ENCODE peak calls at places on chromosomes 11 and 22, in eight cellular contexts. One of them, this sample, is unnamed.
A peak's percentile ranks its signal among the peaks of the same experiment; 100 is the strongest.

GRCh38 chr22:22565991-22566390 is 6.9 kb upstream of the PRAME start:
- DNase-seq in tibial artery: no peak
- DNase-seq in prostate gland: no peak
- DNase-seq in CD8-positive, alpha-beta T cell: no peak
- DNase-seq in SK-N-SH: no peak
- DNase-seq in body of pancreas: no peak
- DNase-seq in adrenal gland: no peak
- DNase-seq in lung: no peak
- DNase-seq in this sample: no peak

GRCh38 chr22:50169774-50170341 is 673 bp upstream of the PANX2 start:
- DNase-seq in tibial artery: no peak
- DNase-seq in SK-N-SH: peak; percentile 80
- DNase-seq in prostate gland: no peak
- DNase-seq in lung: no peak
- DNase-seq in body of pancreas: peak; percentile 67
- DNase-seq in CD8-positive, alpha-beta T cell: no peak
- DNase-seq in adrenal gland: no peak
- DNase-seq in this sample: no peak

GRCh38 chr11:20015529-20016427 is 144.5 kb downstream of the DBX1 start:
- DNase-seq in CD8-positive, alpha-beta T cell: no peak
- DNase-seq in prostate gland: no peak
- DNase-seq in body of pancreas: peak; percentile 47
- DNase-seq in lung: no peak
- DNase-seq in SK-N-SH: no peak
- DNase-seq in tibial artery: no peak
- DNase-seq in adrenal gland: no peak
- DNase-seq in this sample: no peak

GRCh38 chr11:69705246-69705856 is 1.5 kb upstream of the FGF19 start:
- DNase-seq in adrenal gland: no peak
- DNase-seq in prostate gland: no peak
- DNase-seq in body of pancreas: no peak
- DNase-seq in CD8-positive, alpha-beta T cell: no peak
- DNase-seq in lung: no peak
- DNase-seq in tibial artery: no peak
- DNase-seq in SK-N-SH: peak; percentile 44
- DNase-seq in this sample: no peak

GRCh38 chr11:32110795-32111194 is 19.9 kb downstream of the RCN1 start:
- DNase-seq in SK-N-SH: no peak
- DNase-seq in body of pancreas: no peak
- DNase-seq in lung: no peak
- DNase-seq in CD8-positive, alpha-beta T cell: no peak
- DNase-seq in adrenal gland: no peak
- DNase-seq in prostate gland: no peak
- DNase-seq in tibial artery: no peak
- DNase-seq in this sample: no peak

GRCh38 chr11:77090046-77090372 is 12.6 kb upstream of the OMP start:
- DNase-seq in CD8-positive, alpha-beta T cell: no peak
- DNase-seq in lung: no peak
- DNase-seq in tibial artery: no peak
- DNase-seq in adrenal gland: no peak
- DNase-seq in SK-N-SH: no peak
- DNase-seq in body of pancreas: peak; percentile 4
- DNase-seq in prostate gland: no peak
- DNase-seq in this sample: peak; percentile 39

GRCh38 chr22:43260818-43261217 is 73.9 kb upstream of the TTLL12 start:
- DNase-seq in lung: no peak
- DNase-seq in SK-N-SH: no peak
- DNase-seq in body of pancreas: no peak
- DNase-seq in tibial artery: no peak
- DNase-seq in CD8-positive, alpha-beta T cell: no peak
- DNase-seq in adrenal gland: peak; percentile 76
- DNase-seq in prostate gland: no peak
- DNase-seq in this sample: no peak

GRCh38 chr11:47018637-47019036 is 82.1 kb downstream of the CSTPP1 start:
- DNase-seq in adrenal gland: no peak
- DNase-seq in body of pancreas: no peak
- DNase-seq in CD8-positive, alpha-beta T cell: no peak
- DNase-seq in tibial artery: no peak
- DNase-seq in lung: no peak
- DNase-seq in prostate gland: no peak
- DNase-seq in SK-N-SH: no peak
- DNase-seq in this sample: no peak

GRCh38 chr22:37259540-37260029 is 15.5 kb upstream of the RAC2 start:
- DNase-seq in body of pancreas: no peak
- DNase-seq in prostate gland: no peak
- DNase-seq in SK-N-SH: peak; percentile 58
- DNase-seq in adrenal gland: no peak
- DNase-seq in lung: no peak
- DNase-seq in CD8-positive, alpha-beta T cell: no peak
- DNase-seq in tibial artery: no peak
- DNase-seq in this sample: peak; percentile 44

GRCh38 chr22:32389685-32390084 is 22.4 kb downstream of the RTCB start:
- DNase-seq in CD8-positive, alpha-beta T cell: no peak
- DNase-seq in lung: no peak
- DNase-seq in tibial artery: no peak
- DNase-seq in adrenal gland: no peak
- DNase-seq in SK-N-SH: peak; percentile 24
- DNase-seq in body of pancreas: peak; percentile 14
- DNase-seq in prostate gland: no peak
- DNase-seq in this sample: no peak

GRCh38 chr11:128890543-128891409 is at the start of gene KCNJ5:
- DNase-seq in lung: no peak
- DNase-seq in CD8-positive, alpha-beta T cell: no peak
- DNase-seq in SK-N-SH: peak; percentile 84
- DNase-seq in body of pancreas: peak; percentile 66
- DNase-seq in adrenal gland: peak; percentile 78
- DNase-seq in tibial artery: no peak
- DNase-seq in prostate gland: peak; percentile 16
- DNase-seq in this sample: no peak

GRCh38 chr11:16347928-16348685 is 8.2 kb downstream of the SOX6 start:
- DNase-seq in prostate gland: no peak
- DNase-seq in SK-N-SH: no peak
- DNase-seq in adrenal gland: no peak
- DNase-seq in body of pancreas: peak; percentile 7
- DNase-seq in CD8-positive, alpha-beta T cell: no peak
- DNase-seq in lung: no peak
- DNase-seq in tibial artery: no peak
- DNase-seq in this sample: no peak

GRCh38 chr22:20107951-20108756 is 7.8 kb upstream of the RANBP1 start:
- DNase-seq in tibial artery: no peak
- DNase-seq in prostate gland: no peak
- DNase-seq in body of pancreas: no peak
- DNase-seq in CD8-positive, alpha-beta T cell: no peak
- DNase-seq in adrenal gland: no peak
- DNase-seq in lung: no peak
- DNase-seq in SK-N-SH: no peak
- DNase-seq in this sample: peak; percentile 32

GRCh38 chr11:121577106-121577505 is 124.3 kb upstream of the SORL1-AS1 start:
- DNase-seq in CD8-positive, alpha-beta T cell: no peak
- DNase-seq in adrenal gland: no peak
- DNase-seq in SK-N-SH: no peak
- DNase-seq in lung: no peak
- DNase-seq in body of pancreas: no peak
- DNase-seq in prostate gland: no peak
- DNase-seq in tibial artery: no peak
- DNase-seq in this sample: no peak

DNA sequence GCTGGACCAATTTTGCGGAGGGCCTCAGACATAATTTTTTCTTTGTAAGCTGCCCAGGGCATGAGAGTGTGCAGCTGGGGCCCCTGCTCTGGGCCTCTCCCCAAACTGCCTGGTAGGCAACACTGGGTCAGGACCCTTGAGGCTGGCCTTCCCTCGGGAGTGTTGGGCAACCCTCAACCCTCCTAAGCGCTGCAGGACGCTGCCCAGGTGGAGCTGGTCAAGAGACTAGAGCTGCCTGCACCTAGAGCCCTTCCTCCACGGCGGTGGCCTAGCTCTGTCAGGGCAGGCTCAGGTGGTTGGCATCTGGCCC is 505 bp upstream of the TMEM132A start:
- DNase-seq in CD8-positive, alpha-beta T cell: no peak
- DNase-seq in tibial artery: no peak
- DNase-seq in prostate gland: no peak
- DNase-seq in body of pancreas: no peak
- DNase-seq in lung: no peak
- DNase-seq in adrenal gland: no peak
- DNase-seq in SK-N-SH: no peak
- DNase-seq in this sample: no peak
- H3K4me3 ChIP-seq in CD8-positive, alpha-beta T cell: no peak overlapping the region
- H3K4me3 ChIP-seq in tibial artery: no peak overlapping the region
- H3K4me3 ChIP-seq in prostate gland: no peak overlapping the region
- H3K4me3 ChIP-seq in body of pancreas: no peak overlapping the region
- H3K4me3 ChIP-seq in lung: no peak overlapping the region
- H3K4me3 ChIP-seq in adrenal gland: no peak overlapping the region
- H3K4me3 ChIP-seq in SK-N-SH: peak overlapping the region; percentile 92
- H3K4me3 ChIP-seq in this sample: no peak overlapping the region

GRCh38 chr11:3217751-3218482 is 696 bp downstream of the MRGPRG start:
- DNase-seq in body of pancreas: peak; percentile 4
- DNase-seq in SK-N-SH: peak; percentile 34
- DNase-seq in CD8-positive, alpha-beta T cell: no peak
- DNase-seq in tibial artery: peak; percentile 15
- DNase-seq in lung: no peak
- DNase-seq in adrenal gland: no peak
- DNase-seq in prostate gland: no peak
- DNase-seq in this sample: peak; percentile 40

GRCh38 chr11:3220521-3221407 is 2.2 kb upstream of the MRGPRG start:
- DNase-seq in tibial artery: peak; percentile 20
- DNase-seq in CD8-positive, alpha-beta T cell: no peak
- DNase-seq in body of pancreas: no peak
- DNase-seq in SK-N-SH: peak; percentile 24
- DNase-seq in adrenal gland: no peak
- DNase-seq in lung: no peak
- DNase-seq in prostate gland: no peak
- DNase-seq in this sample: peak; percentile 42

GRCh38 chr11:3219281-3219892 is 774 bp upstream of the MRGPRG start:
- DNase-seq in tibial artery: no peak
- DNase-seq in CD8-positive, alpha-beta T cell: no peak
- DNase-seq in SK-N-SH: no peak
- DNase-seq in prostate gland: no peak
- DNase-seq in lung: no peak
- DNase-seq in adrenal gland: no peak
- DNase-seq in body of pancreas: no peak
- DNase-seq in this sample: peak; percentile 68

GRCh38 chr11:3220101-3220500 is 1.5 kb upstream of the MRGPRG start:
- DNase-seq in CD8-positive, alpha-beta T cell: no peak
- DNase-seq in body of pancreas: no peak
- DNase-seq in prostate gland: no peak
- DNase-seq in tibial artery: no peak
- DNase-seq in SK-N-SH: peak; percentile 23
- DNase-seq in lung: no peak
- DNase-seq in adrenal gland: no peak
- DNase-seq in this sample: peak; percentile 72

DNA sequence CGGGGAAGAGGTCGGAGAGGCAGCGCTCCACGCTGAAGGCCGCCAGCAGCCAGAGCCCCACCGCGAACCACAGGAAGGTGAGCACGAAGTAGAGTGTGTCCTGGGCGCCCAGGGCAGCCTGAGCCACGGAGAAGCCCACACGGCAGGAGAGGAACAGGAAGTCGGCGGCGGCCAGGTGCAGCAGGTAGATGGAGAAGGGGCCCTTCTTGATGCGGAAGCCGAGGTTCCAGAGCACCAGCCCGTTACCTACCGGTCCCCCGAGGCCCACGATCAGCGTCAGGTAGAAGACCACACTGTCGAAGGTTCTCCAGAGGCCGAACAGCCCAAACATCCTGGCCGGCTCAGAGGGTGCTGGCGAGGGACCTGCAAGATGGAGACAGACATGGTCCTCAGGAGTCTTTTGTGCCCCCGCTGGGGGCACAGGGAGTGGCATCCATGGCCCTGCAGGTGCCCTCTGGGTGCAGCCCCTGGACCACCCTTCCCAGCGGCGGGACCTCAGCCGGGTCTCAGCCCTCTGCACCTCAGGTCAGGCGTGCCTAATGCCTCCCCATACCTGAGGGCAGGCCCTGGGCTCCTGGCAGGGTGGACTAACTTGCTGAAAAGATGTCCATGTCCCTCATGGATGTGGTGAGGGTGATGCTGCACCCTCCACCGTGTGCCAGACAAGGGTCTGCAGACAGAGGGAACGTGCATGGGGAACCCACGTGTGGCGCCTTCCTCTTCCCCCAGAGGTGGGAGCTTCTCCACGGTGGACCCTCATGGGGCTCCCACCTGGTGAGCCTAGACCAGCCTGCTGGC is at the start of gene MRGPRG:
- DNase-seq in SK-N-SH: peak; percentile 24
- DNase-seq in prostate gland: no peak
- DNase-seq in lung: no peak
- DNase-seq in adrenal gland: no peak
- DNase-seq in body of pancreas: peak; percentile 3
- DNase-seq in tibial artery: peak; percentile 10
- DNase-seq in CD8-positive, alpha-beta T cell: no peak
- DNase-seq in this sample: peak; percentile 31
- H3K27me3 ChIP-seq in SK-N-SH: no peaks in the 10 kb centered on the region
- H3K27me3 ChIP-seq in prostate gland: peaks cover 2% of the 10 kb centered on the region
- H3K27me3 ChIP-seq in lung: no peaks in the 10 kb centered on the region
- H3K27me3 ChIP-seq in adrenal gland: peaks cover 15% of the 10 kb centered on the region
- H3K27me3 ChIP-seq in body of pancreas: no peaks in the 10 kb centered on the region
- H3K27me3 ChIP-seq in tibial artery: no peaks in the 10 kb centered on the region
- H3K27me3 ChIP-seq in CD8-positive, alpha-beta T cell: no peaks in the 10 kb centered on the region
- H3K27me3 ChIP-seq in this sample: no peaks in the 10 kb centered on the region

DNA sequence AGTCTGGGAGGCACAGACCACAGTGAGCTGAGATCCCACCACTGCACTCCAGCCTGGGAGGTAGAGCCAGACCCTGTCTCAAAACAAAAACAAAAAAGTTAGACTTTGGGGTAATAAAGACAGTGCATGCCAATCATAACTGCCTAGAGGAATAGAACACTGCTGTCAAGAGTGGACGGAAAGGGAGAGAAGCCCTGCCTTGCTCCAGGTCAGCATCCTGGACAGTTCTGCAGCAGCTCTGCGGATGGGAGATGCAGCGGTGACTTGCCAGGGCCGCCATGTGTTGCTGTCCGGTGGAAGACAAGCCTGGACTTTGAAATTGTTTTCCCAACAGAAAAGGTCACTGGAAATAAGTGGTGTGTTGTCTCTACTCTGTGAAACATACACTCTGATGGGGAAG is 618.2 kb downstream of the TBC1D22A start:
- DNase-seq in CD8-positive, alpha-beta T cell: no peak
- DNase-seq in adrenal gland: no peak
- DNase-seq in lung: no peak
- DNase-seq in SK-N-SH: no peak
- DNase-seq in tibial artery: peak; percentile 6
- DNase-seq in body of pancreas: no peak
- DNase-seq in prostate gland: no peak
- DNase-seq in this sample: no peak
- H3K9me3 ChIP-seq in CD8-positive, alpha-beta T cell: no peaks in the 10 kb centered on the region
- H3K9me3 ChIP-seq in adrenal gland: no peaks in the 10 kb centered on the region
- H3K9me3 ChIP-seq in lung: no peaks in the 10 kb centered on the region
- H3K9me3 ChIP-seq in SK-N-SH: no peaks in the 10 kb centered on the region
- H3K9me3 ChIP-seq in tibial artery: no peaks in the 10 kb centered on the region
- H3K9me3 ChIP-seq in body of pancreas: no peaks in the 10 kb centered on the region
- H3K9me3 ChIP-seq in prostate gland: no peaks in the 10 kb centered on the region
- H3K9me3 ChIP-seq in this sample: no peaks in the 10 kb centered on the region

DNA sequence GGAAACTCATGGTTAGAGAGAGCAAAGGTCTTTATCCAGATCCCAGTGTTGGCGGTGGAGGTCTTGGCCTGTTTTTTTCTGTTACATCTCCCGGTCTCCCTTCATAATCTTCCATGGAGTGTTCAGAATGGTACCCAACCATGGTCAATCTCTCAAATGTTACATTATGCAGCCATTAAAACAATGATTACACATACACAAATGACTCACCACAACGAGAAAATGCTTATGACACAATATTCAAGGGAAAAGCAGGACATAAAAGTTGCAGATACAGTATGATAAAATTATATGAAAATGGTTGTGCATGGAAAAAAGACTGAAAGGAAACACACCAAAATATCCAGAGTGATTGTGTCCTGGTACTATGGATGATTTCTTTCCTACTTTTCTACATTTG is 17.8 kb upstream of the CSNK1E start:
- DNase-seq in tibial artery: no peak
- DNase-seq in SK-N-SH: no peak
- DNase-seq in body of pancreas: no peak
- DNase-seq in adrenal gland: no peak
- DNase-seq in lung: no peak
- DNase-seq in prostate gland: no peak
- DNase-seq in CD8-positive, alpha-beta T cell: no peak
- DNase-seq in this sample: no peak
- H3K4me3 ChIP-seq in tibial artery: no peak overlapping the region
- H3K4me3 ChIP-seq in SK-N-SH: no peak overlapping the region
- H3K4me3 ChIP-seq in body of pancreas: no peak overlapping the region
- H3K4me3 ChIP-seq in adrenal gland: no peak overlapping the region
- H3K4me3 ChIP-seq in lung: no peak overlapping the region
- H3K4me3 ChIP-seq in prostate gland: no peak overlapping the region
- H3K4me3 ChIP-seq in CD8-positive, alpha-beta T cell: no peak overlapping the region
- H3K4me3 ChIP-seq in this sample: no peak overlapping the region